ENCODE peak calls at places on chromosomes 16 and 17, in eight cellular contexts. L is keratinocyte, R is MM.1S, N is lower lobe of right lung, Y is psoas muscle, B is ascending aorta, H is left ventricle myocardium inferior, X is cardiac fibroblast. T is an unnamed sample.

GRCh38 chr17:68705331-68706166 is 104.4 kb upstream of the FAM20A start:
- DNase-seq in L (no peak), R (no peak), N (no peak), Y (no peak), B (no peak), H (no peak), X (peak), T (no peak)

GRCh38 chr17:18280766-18281165 is 20.3 kb downstream of the MIEF2 start:
- DNase-seq in L (no peak), R (no peak), N (no peak), Y (no peak), B (no peak), H (no peak), X (peak), T (no peak)

GRCh38 chr17:42842286-42842685 is 2.1 kb upstream of the AOC2 start:
- DNase-seq in L (no peak), R (no peak), N (no peak), Y (no peak), B (no peak), H (no peak), X (no peak), T (no peak)

GRCh38 chr16:29790949-29791844 is 646 bp downstream of the KIF22 start:
- DNase-seq in L (no peak), R (no peak), N (no peak), Y (no peak), B (no peak), H (no peak), X (no peak), T (no peak)

GRCh38 chr17:55625516-55625915 is 97.1 kb downstream of the TMEM100 start:
- DNase-seq in L (no peak), R (peak), N (no peak), Y (no peak), B (no peak), H (no peak), X (no peak), T (no peak)

GRCh38 chr17:65055708-65056638 is 567 bp downstream of the GNA13 start:
- DNase-seq in L (no peak), R (peak), N (peak), Y (peak), B (peak), H (peak), X (no peak), T (peak)

GRCh38 chr17:71110326-71110725 is 941.0 kb downstream of the KCNJ2 start:
- DNase-seq in L (no peak), R (no peak), N (no peak), Y (no peak), B (no peak), H (no peak), X (no peak), T (peak)

GRCh38 chr17:17129466-17129865 is 76.7 kb downstream of the PLD6 start:
- DNase-seq in L (no peak), R (no peak), N (peak), Y (peak), B (no peak), H (no peak), X (no peak), T (peak)

GRCh38 chr16:3168706-3169105 is 19.3 kb upstream of the OR1F1 start:
- DNase-seq in L (no peak), R (no peak), N (no peak), Y (no peak), B (no peak), H (no peak), X (no peak), T (peak)

GRCh38 chr16:70652322-70652721 is 6.0 kb downstream of the IL34 start:
- DNase-seq in L (no peak), R (no peak), N (no peak), Y (no peak), B (peak), H (no peak), X (no peak), T (no peak)

GRCh38 chr17:57523926-57524634 is 221.0 kb downstream of the CCDC182 start:
- DNase-seq in L (peak), R (no peak), N (peak), Y (peak), B (peak), H (peak), X (peak), T (peak)

GRCh38 chr16:56426585-56426984 is 1.2 kb upstream of the AMFR start:
- DNase-seq in L (no peak), R (no peak), N (no peak), Y (no peak), B (no peak), H (no peak), X (no peak), T (peak)

GRCh38 chr17:41539071-41539492 is 11.0 kb upstream of the KRT19 start:
- DNase-seq in L (no peak), R (no peak), N (no peak), Y (no peak), B (no peak), H (no peak), X (no peak), T (no peak)

GRCh38 chr17:18139949-18140348 is 31.4 kb downstream of the MYO15A start:
- DNase-seq in L (no peak), R (no peak), N (no peak), Y (no peak), B (no peak), H (no peak), X (peak), T (no peak)

GRCh38 chr16:12535535-12536411 is 267.9 kb downstream of the CPPED1 start:
- DNase-seq in L (no peak), R (no peak), N (no peak), Y (no peak), B (no peak), H (no peak), X (peak), T (no peak)

GRCh38 chr16:69201787-69202186 is 14.8 kb downstream of the SNTB2 start:
- DNase-seq in L (no peak), R (no peak), N (no peak), Y (no peak), B (no peak), H (no peak), X (no peak), T (peak)

GRCh38 chr17:82889496-82890338 is 49.9 kb upstream of the ZNF750 start:
- DNase-seq in L (no peak), R (no peak), N (peak), Y (no peak), B (no peak), H (no peak), X (no peak), T (peak)

GRCh38 chr16:48687421-48688038 is 77.5 kb upstream of the N4BP1 start:
- DNase-seq in L (peak), R (peak), N (peak), Y (peak), B (no peak), H (peak), X (peak), T (peak)

GRCh38 chr17:1865252-1866037 is 35.6 kb downstream of the RPA1 start:
- DNase-seq in L (no peak), R (peak), N (peak), Y (no peak), B (no peak), H (no peak), X (peak), T (peak)

GRCh38 chr16:28318042-28318597 is 25.8 kb downstream of the SBK1 start:
- DNase-seq in L (no peak), R (no peak), N (peak), Y (no peak), B (no peak), H (no peak), X (no peak), T (peak)

GRCh38 chr16:46787909-46788308 is 39.8 kb upstream of the MYLK3 start:
- DNase-seq in L (no peak), R (no peak), N (no peak), Y (no peak), B (no peak), H (no peak), X (no peak), T (no peak)

GRCh38 chr16:27220120-27220519 is 16.8 kb downstream of the KDM8 start:
- DNase-seq in L (no peak), R (no peak), N (no peak), Y (no peak), B (no peak), H (no peak), X (no peak), T (no peak)

GRCh38 chr17:69357701-69358100 is 30.8 kb upstream of the ABCA5 start:
- DNase-seq in L (no peak), R (peak), N (no peak), Y (no peak), B (no peak), H (no peak), X (no peak), T (peak)

GRCh38 chr17:19331553-19332245 is 30.8 kb downstream of the B9D1 start:
- DNase-seq in L (no peak), R (no peak), N (no peak), Y (no peak), B (no peak), H (no peak), X (no peak), T (no peak)

GRCh38 chr16:74216319-74216718 is 80.3 kb upstream of the PSMD7 start:
- DNase-seq in L (no peak), R (no peak), N (no peak), Y (no peak), B (no peak), H (no peak), X (peak), T (peak)

GRCh38 chr17:36755586-36755985 is 154.2 kb downstream of the MRM1 start:
- DNase-seq in L (peak), R (peak), N (peak), Y (no peak), B (no peak), H (no peak), X (peak), T (peak)

GRCh38 chr17:7589891-7590611 is at the start of gene SOX15:
- DNase-seq in L (no peak), R (no peak), N (no peak), Y (no peak), B (no peak), H (no peak), X (no peak), T (peak)

GRCh38 chr16:57501492-57501891 is 15.2 kb upstream of the DOK4 start:
- DNase-seq in L (no peak), R (no peak), N (no peak), Y (no peak), B (no peak), H (no peak), X (no peak), T (no peak)

GRCh38 chr17:47295037-47295873 is 28.5 kb upstream of the EFCAB13 start:
- DNase-seq in L (no peak), R (no peak), N (no peak), Y (no peak), B (peak), H (no peak), X (no peak), T (no peak)

GRCh38 chr17:34254651-34255380 is at the start of gene CCL2:
- DNase-seq in L (no peak), R (peak), N (peak), Y (peak), B (peak), H (peak), X (peak), T (peak)

GRCh38 chr17:60315650-60316049 is 76.3 kb downstream of the USP32 start:
- DNase-seq in L (no peak), R (peak), N (no peak), Y (no peak), B (no peak), H (no peak), X (peak), T (no peak)
- TF ChIP-seq CTCF in L (no peak), R (peak), N (no peak), Y (no peak), B (no peak), H (no peak), X (peak), T (no peak)

DNA sequence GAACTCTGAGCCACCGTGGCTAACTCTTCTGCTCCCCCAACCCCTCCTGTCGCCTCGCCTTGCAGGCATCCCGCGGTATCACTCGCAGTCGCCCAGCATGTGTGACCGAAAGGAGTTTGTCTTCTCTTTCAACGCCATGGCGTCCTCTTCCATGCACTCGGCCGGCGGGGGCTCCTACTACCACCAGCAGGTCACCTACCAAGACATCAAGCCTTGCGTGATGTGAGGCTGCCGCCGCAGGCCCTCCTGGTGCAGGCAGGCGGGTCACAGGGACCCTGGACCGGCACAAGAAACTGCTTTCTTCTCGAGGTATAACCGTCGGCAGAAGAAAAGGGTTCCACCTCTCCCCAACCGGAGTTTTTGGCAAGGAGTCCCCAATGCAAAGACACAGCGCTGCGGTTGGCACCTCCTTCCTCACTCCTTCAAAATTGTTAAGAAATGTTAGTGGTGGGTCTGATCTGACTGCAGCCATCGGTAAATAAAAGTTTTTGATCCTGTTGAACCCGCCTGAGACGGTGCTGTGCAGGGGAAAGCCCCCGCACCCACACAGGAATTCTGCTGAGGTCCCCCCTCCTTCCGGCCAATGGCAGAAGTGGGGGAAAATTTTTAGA is 2.6 kb downstream of the FOXF1 start:
- DNase-seq in L (no peak), R (no peak), N (no peak), Y (no peak), B (no peak), H (no peak), X (no peak), T (no peak)
- H3K4me3 ChIP-seq in L (no peak), R (no peak), N (peak), Y (no peak), B (no peak), H (no peak), X (no peak), T (no peak)

GRCh38 chr16:634996-635395 is 1.1 kb downstream of the METTL26 start:
- DNase-seq in L (no peak), R (no peak), N (no peak), Y (no peak), B (no peak), H (no peak), X (no peak), T (no peak)

GRCh38 chr16:637081-638018 is 1.2 kb upstream of the METTL26 start:
- DNase-seq in L (peak), R (peak), N (peak), Y (peak), B (no peak), H (peak), X (peak), T (peak)

GRCh38 chr16:635573-636205 is 416 bp downstream of the METTL26 start:
- DNase-seq in L (no peak), R (no peak), N (no peak), Y (no peak), B (no peak), H (no peak), X (no peak), T (no peak)

GRCh38 chr16:638034-638543 is 2.0 kb upstream of the METTL26 start:
- DNase-seq in L (no peak), R (no peak), N (no peak), Y (no peak), B (no peak), H (no peak), X (no peak), T (no peak)

DNA sequence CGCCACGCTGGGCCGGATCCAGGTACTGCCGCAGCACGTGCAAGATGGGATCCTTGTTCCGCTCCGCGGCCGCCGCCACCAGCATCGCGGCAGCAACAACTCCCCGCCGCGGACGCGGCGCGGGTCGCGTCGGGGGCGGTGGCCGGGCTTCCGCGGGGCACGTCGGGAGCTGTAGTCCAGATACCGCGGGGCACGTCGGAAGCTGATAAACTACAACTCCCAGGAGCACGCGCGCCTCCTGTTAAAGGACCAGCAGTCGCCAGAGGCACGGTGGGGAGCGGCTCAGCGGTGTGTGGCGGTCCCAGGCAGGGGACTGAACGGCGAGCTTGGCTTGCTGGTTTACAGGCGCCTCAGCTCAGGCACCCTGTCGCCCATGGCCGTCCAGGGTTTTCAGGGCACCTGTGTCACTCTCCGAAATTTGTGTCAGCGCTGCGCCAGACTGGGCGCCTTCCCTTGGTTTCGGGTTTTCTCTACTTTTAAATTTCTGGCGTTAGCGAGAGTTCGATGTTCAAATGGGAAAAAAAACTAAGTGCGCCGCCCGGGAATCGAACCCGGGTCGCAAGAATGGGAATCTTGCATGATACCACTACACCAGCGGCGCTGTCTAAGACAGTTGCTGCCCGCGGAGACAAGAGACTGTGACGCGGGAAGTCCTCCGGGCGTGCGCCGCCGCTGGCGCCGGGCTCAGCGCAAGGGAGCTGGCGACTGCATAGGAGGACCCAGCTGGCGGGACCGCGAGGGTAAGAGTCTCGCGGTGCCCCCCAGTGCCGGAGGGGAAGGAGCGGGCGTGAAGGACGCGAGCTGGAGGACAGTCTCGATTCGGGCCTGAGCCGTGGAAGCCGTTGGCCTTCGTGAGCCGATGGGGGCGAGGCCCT is at the start of gene METTL26:
- DNase-seq in L (peak), R (peak), N (peak), Y (peak), B (peak), H (peak), X (peak), T (peak)
- TF ChIP-seq CTCF in L (no peak), R (no peak), N (peak), Y (no peak), B (peak), H (no peak), X (no peak), T (no peak)

GRCh38 chr17:15651583-15652110 is 32.1 kb upstream of the FBXW10B start:
- DNase-seq in L (peak), R (no peak), N (peak), Y (peak), B (peak), H (peak), X (peak), T (peak)
- H3K4me3 ChIP-seq in L (peak), R (no peak), N (peak), Y (peak), B (peak), H (peak), X (peak), T (peak)

GRCh38 chr17:39835038-39835786 is 28.9 kb downstream of the IKZF3 start:
- DNase-seq in L (no peak), R (no peak), N (no peak), Y (no peak), B (no peak), H (no peak), X (no peak), T (no peak)
- TF ChIP-seq CTCF in L (no peak), R (peak), N (no peak), Y (no peak), B (no peak), H (no peak), X (no peak), T (no peak)

DNA sequence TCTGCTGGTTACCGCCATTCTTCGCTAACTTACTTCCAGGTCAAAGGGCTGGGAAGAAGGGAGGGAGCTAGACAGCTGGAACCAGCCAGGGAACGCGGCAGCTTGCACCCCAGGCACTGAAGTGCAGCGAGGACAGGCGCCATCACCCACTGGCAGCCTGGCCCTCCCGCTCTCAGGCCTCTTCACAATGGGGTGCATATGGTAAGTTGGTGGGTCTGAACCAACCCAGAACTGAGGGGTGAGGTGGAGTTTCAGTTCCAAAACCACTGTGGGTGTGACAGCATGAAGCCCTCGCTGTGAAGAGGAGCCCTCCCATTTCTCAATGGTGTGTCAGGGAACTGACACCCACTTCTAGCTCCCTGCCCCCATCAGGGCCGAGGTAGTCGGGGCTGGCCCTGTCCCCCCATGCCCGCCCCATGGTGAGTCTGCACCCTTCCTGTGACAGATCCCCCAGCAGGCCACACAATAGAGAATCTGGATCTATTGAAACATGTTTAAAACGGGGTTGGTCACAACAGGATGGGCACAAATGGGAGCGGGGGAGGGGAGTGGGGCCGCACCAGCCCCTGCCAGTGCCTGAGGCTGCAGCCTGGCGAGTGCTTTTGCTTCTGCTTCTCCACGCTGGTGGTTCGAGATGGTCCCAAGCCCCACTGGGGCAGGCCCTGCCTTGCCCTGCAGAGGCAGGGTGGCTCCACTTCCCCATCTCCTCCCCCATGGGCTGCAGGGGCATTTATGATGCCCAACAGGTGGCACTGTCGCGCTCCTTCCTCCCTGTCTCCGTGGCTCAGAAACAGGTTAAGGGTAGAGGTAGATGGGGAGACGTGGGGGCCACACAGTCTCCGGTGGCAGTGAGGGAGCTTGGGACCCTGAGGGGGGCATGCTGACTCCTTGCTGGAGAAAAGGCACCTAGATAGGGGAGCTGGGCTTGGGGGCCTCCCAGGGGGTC is 2.3 kb downstream of the LIMD2 start:
- DNase-seq in L (no peak), R (peak), N (peak), Y (peak), B (peak), H (peak), X (peak), T (peak)
- H3K4me3 ChIP-seq in L (no peak), R (peak), N (peak), Y (peak), B (no peak), H (peak), X (no peak), T (no peak)

GRCh38 chr17:50290074-50290702 is 15.9 kb downstream of the TMEM92 start:
- DNase-seq in L (peak), R (no peak), N (peak), Y (peak), B (peak), H (peak), X (peak), T (peak)
- TF ChIP-seq CTCF in L (no peak), R (no peak), N (no peak), Y (no peak), B (no peak), H (no peak), X (no peak), T (no peak)

DNA sequence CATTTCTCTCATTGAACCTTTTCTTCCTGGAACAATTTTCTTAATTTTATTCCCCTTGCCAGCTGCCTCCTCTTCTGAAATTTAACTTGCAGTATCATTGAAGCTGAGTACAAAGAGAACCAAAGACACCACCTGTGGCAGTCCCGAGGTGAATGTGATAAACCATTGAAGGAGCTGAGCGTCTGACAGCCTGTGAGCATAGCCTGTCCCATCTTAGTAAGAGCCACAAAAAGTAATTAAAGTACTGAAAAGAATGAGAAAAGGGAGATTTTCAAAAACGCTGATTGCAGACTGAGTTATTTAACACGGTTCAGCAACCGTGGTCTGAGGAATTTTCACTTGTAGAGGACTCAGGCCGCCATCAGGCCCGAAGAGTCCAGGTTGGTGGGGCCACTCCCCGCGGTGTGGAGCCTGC is 27.2 kb upstream of the ST6GALNAC1 start:
- DNase-seq in L (no peak), R (no peak), N (no peak), Y (no peak), B (no peak), H (no peak), X (no peak), T (no peak)
- H3K4me3 ChIP-seq in L (no peak), R (peak), N (no peak), Y (peak), B (peak), H (peak), X (no peak), T (no peak)